ENCODE peak calls at places on chromosomes 4 and X, in four cellular contexts. H is ecto neural progenitor cell, J is cardiac fibroblast, F is IMR-90. D is an unnamed sample.

GRCh38 chrX:2408856-2409255 is 91.9 kb downstream of the DHRSX start:
- DNase-seq in J (no peak), H (no peak), F (no peak), D (no peak)

GRCh38 chr4:77079281-77079680 is 3.5 kb upstream of the CCNI start:
- DNase-seq in J (no peak), F (no peak), H (no peak), D (no peak)

GRCh38 chr4:72489267-72489666 is 79.8 kb downstream of the ADAMTS3 start:
- DNase-seq in J (peak; percentile 78), H (no peak), F (peak; percentile 4), D (no peak)

GRCh38 chr4:122003335-122003734 is 51.5 kb upstream of the TRPC3 start:
- DNase-seq in J (peak; percentile 46), F (no peak), H (no peak), D (peak; percentile 64)

GRCh38 chrX:45623266-45623665 is 422.6 kb upstream of the DIPK2B start:
- DNase-seq in F (peak; percentile 91), J (peak; percentile 84), H (no peak), D (no peak)

GRCh38 chr4:172232966-172233365 is 419.8 kb downstream of the GALNTL6 start:
- DNase-seq in H (peak; percentile 44), J (no peak), F (no peak), D (no peak)

GRCh38 chr4:25113915-25114904 is 46.0 kb downstream of the SEPSECS start:
- DNase-seq in J (peak; percentile 61), H (no peak), F (peak; percentile 71), D (no peak)

GRCh38 chrX:117985241-117985640 is 131.4 kb downstream of the KLHL13 start:
- DNase-seq in H (no peak), F (peak; percentile 29), J (no peak), D (no peak)

GRCh38 chr4:17762705-17763104 is 18.7 kb downstream of the FAM184B start:
- DNase-seq in F (peak; percentile 58), J (peak; percentile 61), H (no peak), D (no peak)

GRCh38 chrX:119605398-119605738 is 856 bp downstream of the NKRF start:
- DNase-seq in F (no peak), J (peak; percentile 2), H (peak; percentile 62), D (no peak)

GRCh38 chr4:40995850-40996249 is 218.5 kb downstream of the APBB2 start:
- DNase-seq in F (peak; percentile 83), H (no peak), J (peak; percentile 54), D (no peak)

GRCh38 chr4:24260922-24261581 is 323.3 kb downstream of the DHX15 start:
- DNase-seq in H (no peak), F (no peak), J (no peak), D (no peak)

GRCh38 chrX:97639526-97639925 is 755.8 kb downstream of the RPA4 start:
- DNase-seq in J (no peak), H (peak; percentile 76), F (no peak), D (no peak)

GRCh38 chr4:86302242-86302641 is 57.6 kb downstream of the MAPK10 start:
- DNase-seq in J (peak; percentile 91), F (peak; percentile 1), H (no peak), D (no peak)

GRCh38 chrX:106707771-106708454 is 18.6 kb upstream of the RNF128 start:
- DNase-seq in J (peak; percentile 86), H (no peak), F (peak; percentile 94), D (no peak)

GRCh38 chr4:145420595-145421214 is 60.9 kb upstream of the SMAD1 start:
- DNase-seq in J (no peak), F (no peak), H (no peak), D (no peak)

GRCh38 chr4:88440146-88440545 is 16.8 kb upstream of the HERC5 start:
- DNase-seq in H (no peak), F (no peak), J (no peak), D (no peak)

GRCh38 chr4:3306465-3306864 is 13.6 kb downstream of the RGS12 start:
- DNase-seq in F (no peak), H (no peak), J (no peak), D (peak; percentile 39)

GRCh38 chr4:169279111-169279510 is 8.4 kb upstream of the SH3RF1 start:
- DNase-seq in J (no peak), H (no peak), F (peak; percentile 75), D (no peak)

GRCh38 chrX:91414710-91415109 is 19.9 kb upstream of the PABPC5 start:
- DNase-seq in H (no peak), J (peak; percentile 9), F (no peak), D (no peak)

GRCh38 chr4:6134612-6135220 is 65.6 kb downstream of the JAKMIP1 start:
- DNase-seq in F (no peak), J (no peak), H (no peak), D (peak; percentile 81)

GRCh38 chr4:182628000-182628399 is 289.2 kb downstream of the DCTD start:
- DNase-seq in J (no peak), H (no peak), F (no peak), D (no peak)

GRCh38 chr4:76947369-76947768 is 2.2 kb upstream of the SEPTIN11 start:
- DNase-seq in J (peak; percentile 45), H (no peak), F (no peak), D (no peak)

GRCh38 chr4:103118171-103118570 is 18.5 kb upstream of the BDH2 start:
- DNase-seq in J (no peak), H (no peak), F (peak; percentile 46), D (no peak)

GRCh38 chr4:3703677-3704521 is 62.3 kb upstream of the ADRA2C start:
- DNase-seq in F (no peak), H (no peak), J (no peak), D (no peak)

GRCh38 chr4:167290684-167291083 is 56.4 kb upstream of the SPOCK3 start:
- DNase-seq in H (no peak), J (peak; percentile 51), F (no peak), D (no peak)

GRCh38 chr4:87025614-87026041 is 90.8 kb downstream of the AFF1 start:
- DNase-seq in F (no peak), H (no peak), J (no peak), D (no peak)

GRCh38 chr4:110195561-110196205 is 2.7 kb downstream of the ELOVL6 start:
- DNase-seq in H (no peak), J (peak; percentile 14), F (peak; percentile 17), D (no peak)

GRCh38 chr4:7559741-7560376 is 125.1 kb upstream of the PSAPL1 start:
- DNase-seq in H (no peak), F (no peak), J (no peak), D (peak; percentile 17)

GRCh38 chr4:18686338-18687039 is 664.9 kb upstream of the LCORL start:
- DNase-seq in F (no peak), H (no peak), J (peak; percentile 2), D (no peak)